ENCODE peak calls at places on chromosomes 6 and 20, in four cellular contexts. One of them, this sample, is unnamed.

GRCh38 chr6:110357696-110358535 is at the start of gene METTL24:
- DNase-seq in CD8-positive, alpha-beta T cell: peak
- DNase-seq in A549: peak
- DNase-seq in thoracic aorta: no peak
- DNase-seq in this sample: no peak

GRCh38 chr6:32627831-32628230 is 9.4 kb upstream of the HLA-DQA1 start:
- DNase-seq in CD8-positive, alpha-beta T cell: no peak
- DNase-seq in A549: no peak
- DNase-seq in thoracic aorta: no peak
- DNase-seq in this sample: no peak

GRCh38 chr6:7087491-7087979 is 20.2 kb upstream of the RREB1 start:
- DNase-seq in CD8-positive, alpha-beta T cell: peak
- DNase-seq in A549: no peak
- DNase-seq in thoracic aorta: no peak
- DNase-seq in this sample: no peak

GRCh38 chr6:44269921-44270525 is at the start of gene TMEM151B:
- DNase-seq in CD8-positive, alpha-beta T cell: no peak
- DNase-seq in A549: no peak
- DNase-seq in thoracic aorta: no peak
- DNase-seq in this sample: no peak

GRCh38 chr6:6547111-6547879 is 41.2 kb upstream of the LY86 start:
- DNase-seq in CD8-positive, alpha-beta T cell: peak
- DNase-seq in A549: peak
- DNase-seq in thoracic aorta: peak
- DNase-seq in this sample: peak

GRCh38 chr20:34579191-34579661 is 20.7 kb downstream of the MAP1LC3A start:
- DNase-seq in CD8-positive, alpha-beta T cell: no peak
- DNase-seq in A549: no peak
- DNase-seq in thoracic aorta: peak
- DNase-seq in this sample: peak

GRCh38 chr6:98832282-98833100 is 1.9 kb upstream of the POU3F2 start:
- DNase-seq in CD8-positive, alpha-beta T cell: no peak
- DNase-seq in A549: no peak
- DNase-seq in thoracic aorta: peak
- DNase-seq in this sample: peak

GRCh38 chr20:32483351-32484220 is 101.5 kb downstream of the NOL4L start:
- DNase-seq in CD8-positive, alpha-beta T cell: peak
- DNase-seq in A549: peak
- DNase-seq in thoracic aorta: no peak
- DNase-seq in this sample: no peak

GRCh38 chr6:156807028-156807427 is 29.9 kb downstream of the ARID1B start:
- DNase-seq in CD8-positive, alpha-beta T cell: no peak
- DNase-seq in A549: no peak
- DNase-seq in thoracic aorta: no peak
- DNase-seq in this sample: no peak

GRCh38 chr20:33788351-33789049 is 22.6 kb upstream of the CHMP4B start:
- DNase-seq in CD8-positive, alpha-beta T cell: no peak
- DNase-seq in A549: no peak
- DNase-seq in thoracic aorta: no peak
- DNase-seq in this sample: no peak

GRCh38 chr6:41647061-41647511 is 8.8 kb downstream of the MDFI start:
- DNase-seq in CD8-positive, alpha-beta T cell: no peak
- DNase-seq in A549: no peak
- DNase-seq in thoracic aorta: no peak
- DNase-seq in this sample: no peak

GRCh38 chr6:1485678-1486077 is 96.3 kb downstream of the FOXF2 start:
- DNase-seq in CD8-positive, alpha-beta T cell: no peak
- DNase-seq in A549: peak
- DNase-seq in thoracic aorta: no peak
- DNase-seq in this sample: peak

GRCh38 chr20:61925555-61926252 is 140.0 kb downstream of the TAF4 start:
- DNase-seq in CD8-positive, alpha-beta T cell: no peak
- DNase-seq in A549: no peak
- DNase-seq in thoracic aorta: no peak
- DNase-seq in this sample: no peak

GRCh38 chr6:151070666-151071065 is 169.1 kb upstream of the AKAP12 start:
- DNase-seq in CD8-positive, alpha-beta T cell: no peak
- DNase-seq in A549: no peak
- DNase-seq in thoracic aorta: no peak
- DNase-seq in this sample: no peak

GRCh38 chr6:89433637-89434499 is 916 bp downstream of the ANKRD6 start:
- DNase-seq in CD8-positive, alpha-beta T cell: peak
- DNase-seq in A549: no peak
- DNase-seq in thoracic aorta: no peak
- DNase-seq in this sample: no peak

GRCh38 chr20:36311854-36312723 is 6.0 kb downstream of the DLGAP4 start:
- DNase-seq in CD8-positive, alpha-beta T cell: no peak
- DNase-seq in A549: no peak
- DNase-seq in thoracic aorta: no peak
- DNase-seq in this sample: no peak

GRCh38 chr20:10539818-10540553 is 104.9 kb downstream of the SLX4IP start:
- DNase-seq in CD8-positive, alpha-beta T cell: no peak
- DNase-seq in A549: no peak
- DNase-seq in thoracic aorta: no peak
- DNase-seq in this sample: no peak

GRCh38 chr6:73032586-73032985 is 192.7 kb downstream of the KHDC1L start:
- DNase-seq in CD8-positive, alpha-beta T cell: no peak
- DNase-seq in A549: peak
- DNase-seq in thoracic aorta: no peak
- DNase-seq in this sample: no peak

GRCh38 chr20:38290829-38291581 is 13.0 kb upstream of the BPI start:
- DNase-seq in CD8-positive, alpha-beta T cell: no peak
- DNase-seq in A549: peak
- DNase-seq in thoracic aorta: no peak
- DNase-seq in this sample: no peak

GRCh38 chr6:167580512-167580911 is 246.2 kb upstream of the AFDN start:
- DNase-seq in CD8-positive, alpha-beta T cell: no peak
- DNase-seq in A549: no peak
- DNase-seq in thoracic aorta: no peak
- DNase-seq in this sample: no peak

GRCh38 chr6:157675859-157676640 is 147.0 kb upstream of the SNX9 start:
- DNase-seq in CD8-positive, alpha-beta T cell: no peak
- DNase-seq in A549: no peak
- DNase-seq in thoracic aorta: no peak
- DNase-seq in this sample: no peak

GRCh38 chr20:61789329-61789728 is 276.4 kb downstream of the TAF4 start:
- DNase-seq in CD8-positive, alpha-beta T cell: no peak
- DNase-seq in A549: no peak
- DNase-seq in thoracic aorta: no peak
- DNase-seq in this sample: no peak

GRCh38 chr6:16391451-16391912 is 153.1 kb downstream of the GMPR start:
- DNase-seq in CD8-positive, alpha-beta T cell: no peak
- DNase-seq in A549: no peak
- DNase-seq in thoracic aorta: no peak
- DNase-seq in this sample: no peak

GRCh38 chr6:136775081-136775480 is 17.2 kb downstream of the MAP3K5 start:
- DNase-seq in CD8-positive, alpha-beta T cell: no peak
- DNase-seq in A549: no peak
- DNase-seq in thoracic aorta: no peak
- DNase-seq in this sample: no peak

GRCh38 chr6:329888-330691 is 37.8 kb downstream of the DUSP22 start:
- DNase-seq in CD8-positive, alpha-beta T cell: no peak
- DNase-seq in A549: no peak
- DNase-seq in thoracic aorta: no peak
- DNase-seq in this sample: no peak

GRCh38 chr6:154169193-154169847 is 130.3 kb downstream of the OPRM1 start:
- DNase-seq in CD8-positive, alpha-beta T cell: no peak
- DNase-seq in A549: no peak
- DNase-seq in thoracic aorta: no peak
- DNase-seq in this sample: no peak

GRCh38 chr20:39862613-39863012 is 826.4 kb downstream of the MAFB start:
- DNase-seq in CD8-positive, alpha-beta T cell: no peak
- DNase-seq in A549: no peak
- DNase-seq in thoracic aorta: no peak
- DNase-seq in this sample: no peak
- TF ChIP-seq CTCF in CD8-positive, alpha-beta T cell: no peak
- TF ChIP-seq CTCF in A549: no peak
- TF ChIP-seq CTCF in thoracic aorta: no peak
- TF ChIP-seq CTCF in this sample: no peak

DNA sequence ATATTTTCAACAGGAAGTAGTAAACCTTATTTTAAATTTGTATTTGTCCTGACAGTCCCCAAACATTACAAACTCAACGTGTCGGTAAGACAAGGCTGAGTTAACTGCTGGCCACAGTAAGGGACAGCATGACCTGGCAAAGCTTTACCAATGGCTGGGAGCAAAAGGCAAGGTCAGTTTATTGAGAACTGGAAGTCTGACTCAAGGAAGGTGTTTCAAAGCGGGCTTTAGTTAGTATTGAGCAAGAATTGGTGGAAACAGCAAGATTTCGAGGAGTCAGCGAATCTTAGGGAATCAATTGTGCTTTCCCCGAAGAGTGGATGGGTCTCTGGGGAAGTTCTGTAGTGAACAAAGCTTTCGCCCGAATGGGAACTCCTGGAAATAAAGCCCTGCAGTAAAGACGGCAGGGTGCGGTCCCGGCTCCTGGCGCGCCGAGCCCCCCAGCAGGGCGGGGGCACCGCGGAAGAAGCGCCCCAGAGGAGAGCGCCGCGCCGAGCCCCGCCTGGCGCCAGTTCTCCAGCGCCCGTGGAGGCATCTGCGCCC is 803 bp upstream of the GZF1 start:
- DNase-seq in CD8-positive, alpha-beta T cell: no peak
- DNase-seq in A549: peak
- DNase-seq in thoracic aorta: no peak
- DNase-seq in this sample: no peak
- H3K4me3 ChIP-seq in CD8-positive, alpha-beta T cell: peak
- H3K4me3 ChIP-seq in A549: peak
- H3K4me3 ChIP-seq in thoracic aorta: peak
- H3K4me3 ChIP-seq in this sample: peak

DNA sequence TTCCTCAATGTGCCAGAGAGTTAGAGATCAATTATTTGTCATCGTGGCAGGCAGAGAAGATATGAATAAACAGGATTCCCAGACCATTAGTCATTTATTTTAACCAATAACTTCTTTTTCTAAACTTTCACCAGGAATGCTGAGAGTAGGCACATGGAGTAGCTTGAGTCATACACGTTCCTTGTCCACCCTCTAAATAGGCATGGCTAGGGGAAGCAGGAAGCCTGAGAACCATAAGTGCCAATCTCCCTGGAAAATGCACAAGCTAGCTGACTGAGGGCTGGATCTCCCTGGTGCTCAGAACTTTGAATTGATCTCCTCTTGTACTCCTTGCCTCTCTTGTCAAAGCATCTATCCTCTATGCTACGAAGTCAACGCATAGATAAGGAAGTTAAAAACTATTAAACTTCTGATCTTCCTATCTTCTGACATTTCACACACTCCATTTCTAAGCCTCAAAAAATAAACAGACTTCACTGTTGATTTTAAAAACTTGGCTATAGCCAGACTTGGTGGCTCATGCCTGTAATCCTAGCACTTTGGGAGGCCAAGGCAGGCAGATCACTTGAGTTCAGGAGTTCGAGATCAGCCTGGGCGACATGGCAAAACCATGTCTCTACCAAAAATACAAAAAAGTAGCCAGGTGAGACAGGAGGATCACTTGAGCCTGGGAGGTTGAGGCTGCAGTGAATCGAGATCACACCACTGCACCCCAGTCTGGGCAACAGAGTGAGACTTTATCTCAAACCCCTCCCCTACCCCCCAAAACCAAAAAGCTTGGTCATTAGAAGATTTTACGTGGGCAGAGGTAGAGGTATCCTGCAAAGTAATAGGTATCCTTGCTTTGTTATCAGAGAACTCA is 11.8 kb downstream of the ADTRP start:
- DNase-seq in CD8-positive, alpha-beta T cell: no peak
- DNase-seq in A549: peak
- DNase-seq in thoracic aorta: no peak
- DNase-seq in this sample: peak
- TF ChIP-seq CTCF in CD8-positive, alpha-beta T cell: no peak
- TF ChIP-seq CTCF in A549: no peak
- TF ChIP-seq CTCF in thoracic aorta: no peak
- TF ChIP-seq CTCF in this sample: no peak

GRCh38 chr6:26534681-26535465 is 3.3 kb upstream of the HMGN4 start:
- DNase-seq in CD8-positive, alpha-beta T cell: no peak
- DNase-seq in A549: no peak
- DNase-seq in thoracic aorta: no peak
- DNase-seq in this sample: no peak

GRCh38 chr6:26532699-26533523 is 5.3 kb upstream of the HMGN4 start:
- DNase-seq in CD8-positive, alpha-beta T cell: peak
- DNase-seq in A549: no peak
- DNase-seq in thoracic aorta: peak
- DNase-seq in this sample: peak

GRCh38 chr6:26530203-26530602 is 8.0 kb upstream of the HMGN4 start:
- DNase-seq in CD8-positive, alpha-beta T cell: no peak
- DNase-seq in A549: no peak
- DNase-seq in thoracic aorta: no peak
- DNase-seq in this sample: no peak

GRCh38 chr6:26533532-26533931 is 4.6 kb upstream of the HMGN4 start:
- DNase-seq in CD8-positive, alpha-beta T cell: no peak
- DNase-seq in A549: no peak
- DNase-seq in thoracic aorta: no peak
- DNase-seq in this sample: no peak

GRCh38 chr6:26531897-26532296 is 6.3 kb upstream of the HMGN4 start:
- DNase-seq in CD8-positive, alpha-beta T cell: no peak
- DNase-seq in A549: no peak
- DNase-seq in thoracic aorta: no peak
- DNase-seq in this sample: no peak
- H3K4me3 ChIP-seq in CD8-positive, alpha-beta T cell: no peak
- H3K4me3 ChIP-seq in A549: no peak
- H3K4me3 ChIP-seq in thoracic aorta: no peak
- H3K4me3 ChIP-seq in this sample: no peak